ENCODE peak calls at places on chromosomes 4 and X, in seven cellular contexts. One of them, this sample, is unnamed.

GRCh38 chr4:163505374-163505773 is 10.9 kb downstream of the TMA16 start:
- DNase-seq in left lung: no peak
- DNase-seq in cerebellum: no peak
- DNase-seq in T1000: no peak
- DNase-seq in activated gamma-delta T cell treated with anti-CD3 and anti-CD28 coated beads, Interleukin-2, amount 50 U/mL, for 16 hours: no peak
- DNase-seq in hepatocyte: no peak
- DNase-seq in SK-N-SH: no peak
- DNase-seq in this sample: no peak

GRCh38 chrX:13091111-13091765 is 46.8 kb upstream of the FAM9C start:
- DNase-seq in activated gamma-delta T cell treated with anti-CD3 and anti-CD28 coated beads, Interleukin-2, amount 50 U/mL, for 16 hours: no peak
- DNase-seq in hepatocyte: no peak
- DNase-seq in SK-N-SH: no peak
- DNase-seq in cerebellum: no peak
- DNase-seq in left lung: no peak
- DNase-seq in T1000: no peak
- DNase-seq in this sample: no peak

GRCh38 chrX:115413246-115413878 is 123.8 kb downstream of the LUZP4 start:
- DNase-seq in T1000: no peak
- DNase-seq in hepatocyte: no peak
- DNase-seq in cerebellum: no peak
- DNase-seq in left lung: no peak
- DNase-seq in activated gamma-delta T cell treated with anti-CD3 and anti-CD28 coated beads, Interleukin-2, amount 50 U/mL, for 16 hours: no peak
- DNase-seq in SK-N-SH: no peak
- DNase-seq in this sample: no peak

GRCh38 chrX:149513713-149514427 is 8.8 kb upstream of the IDS start:
- DNase-seq in SK-N-SH: no peak
- DNase-seq in activated gamma-delta T cell treated with anti-CD3 and anti-CD28 coated beads, Interleukin-2, amount 50 U/mL, for 16 hours: no peak
- DNase-seq in cerebellum: no peak
- DNase-seq in T1000: no peak
- DNase-seq in left lung: no peak
- DNase-seq in hepatocyte: no peak
- DNase-seq in this sample: no peak

GRCh38 chr4:127203561-127204260 is 429.0 kb upstream of the INTU start:
- DNase-seq in T1000: no peak
- DNase-seq in cerebellum: no peak
- DNase-seq in left lung: no peak
- DNase-seq in hepatocyte: no peak
- DNase-seq in activated gamma-delta T cell treated with anti-CD3 and anti-CD28 coated beads, Interleukin-2, amount 50 U/mL, for 16 hours: no peak
- DNase-seq in SK-N-SH: no peak
- DNase-seq in this sample: no peak

GRCh38 chr4:127870688-127871087 is 10.0 kb upstream of the PLK4 start:
- DNase-seq in T1000: no peak
- DNase-seq in cerebellum: no peak
- DNase-seq in hepatocyte: no peak
- DNase-seq in left lung: peak
- DNase-seq in activated gamma-delta T cell treated with anti-CD3 and anti-CD28 coated beads, Interleukin-2, amount 50 U/mL, for 16 hours: no peak
- DNase-seq in SK-N-SH: no peak
- DNase-seq in this sample: no peak

GRCh38 chr4:145130788-145131398 is 32.8 kb downstream of the ABCE1 start:
- DNase-seq in T1000: no peak
- DNase-seq in SK-N-SH: no peak
- DNase-seq in left lung: no peak
- DNase-seq in cerebellum: no peak
- DNase-seq in activated gamma-delta T cell treated with anti-CD3 and anti-CD28 coated beads, Interleukin-2, amount 50 U/mL, for 16 hours: no peak
- DNase-seq in hepatocyte: no peak
- DNase-seq in this sample: no peak

GRCh38 chrX:2299871-2300270 is 200.9 kb downstream of the DHRSX start:
- DNase-seq in left lung: no peak
- DNase-seq in T1000: no peak
- DNase-seq in cerebellum: no peak
- DNase-seq in hepatocyte: no peak
- DNase-seq in activated gamma-delta T cell treated with anti-CD3 and anti-CD28 coated beads, Interleukin-2, amount 50 U/mL, for 16 hours: no peak
- DNase-seq in SK-N-SH: no peak
- DNase-seq in this sample: no peak

GRCh38 chrX:144275403-144275802 is 391.5 kb downstream of the UBE2NL start:
- DNase-seq in left lung: no peak
- DNase-seq in activated gamma-delta T cell treated with anti-CD3 and anti-CD28 coated beads, Interleukin-2, amount 50 U/mL, for 16 hours: no peak
- DNase-seq in hepatocyte: peak
- DNase-seq in T1000: no peak
- DNase-seq in SK-N-SH: no peak
- DNase-seq in cerebellum: no peak
- DNase-seq in this sample: no peak

GRCh38 chr4:26871611-26872010 is 11.0 kb downstream of the STIM2 start:
- DNase-seq in T1000: no peak
- DNase-seq in hepatocyte: no peak
- DNase-seq in activated gamma-delta T cell treated with anti-CD3 and anti-CD28 coated beads, Interleukin-2, amount 50 U/mL, for 16 hours: no peak
- DNase-seq in SK-N-SH: peak
- DNase-seq in cerebellum: no peak
- DNase-seq in left lung: no peak
- DNase-seq in this sample: no peak

GRCh38 chr4:85932371-85933305 is 427.2 kb downstream of the MAPK10 start:
- DNase-seq in cerebellum: no peak
- DNase-seq in activated gamma-delta T cell treated with anti-CD3 and anti-CD28 coated beads, Interleukin-2, amount 50 U/mL, for 16 hours: no peak
- DNase-seq in SK-N-SH: no peak
- DNase-seq in left lung: no peak
- DNase-seq in T1000: no peak
- DNase-seq in hepatocyte: no peak
- DNase-seq in this sample: no peak

GRCh38 chr4:23036503-23036902 is 343.8 kb downstream of the GBA3 start:
- DNase-seq in T1000: no peak
- DNase-seq in activated gamma-delta T cell treated with anti-CD3 and anti-CD28 coated beads, Interleukin-2, amount 50 U/mL, for 16 hours: no peak
- DNase-seq in left lung: no peak
- DNase-seq in hepatocyte: no peak
- DNase-seq in cerebellum: no peak
- DNase-seq in SK-N-SH: no peak
- DNase-seq in this sample: no peak

GRCh38 chrX:129636175-129636681 is 18.5 kb downstream of the APLN start:
- DNase-seq in left lung: no peak
- DNase-seq in hepatocyte: peak
- DNase-seq in cerebellum: no peak
- DNase-seq in T1000: no peak
- DNase-seq in SK-N-SH: no peak
- DNase-seq in activated gamma-delta T cell treated with anti-CD3 and anti-CD28 coated beads, Interleukin-2, amount 50 U/mL, for 16 hours: no peak
- DNase-seq in this sample: no peak

GRCh38 chr4:123816462-123816861 is 419.9 kb downstream of the SPRY1 start:
- DNase-seq in hepatocyte: no peak
- DNase-seq in T1000: no peak
- DNase-seq in left lung: no peak
- DNase-seq in activated gamma-delta T cell treated with anti-CD3 and anti-CD28 coated beads, Interleukin-2, amount 50 U/mL, for 16 hours: no peak
- DNase-seq in cerebellum: no peak
- DNase-seq in SK-N-SH: no peak
- DNase-seq in this sample: no peak

GRCh38 chr4:86846921-86847320 is 2.3 kb downstream of the SLC10A6 start:
- DNase-seq in cerebellum: no peak
- DNase-seq in SK-N-SH: no peak
- DNase-seq in activated gamma-delta T cell treated with anti-CD3 and anti-CD28 coated beads, Interleukin-2, amount 50 U/mL, for 16 hours: no peak
- DNase-seq in hepatocyte: no peak
- DNase-seq in T1000: no peak
- DNase-seq in left lung: no peak
- DNase-seq in this sample: no peak

GRCh38 chrX:11540532-11541377 is 125.0 kb downstream of the ARHGAP6 start:
- DNase-seq in T1000: no peak
- DNase-seq in cerebellum: no peak
- DNase-seq in left lung: no peak
- DNase-seq in SK-N-SH: no peak
- DNase-seq in hepatocyte: no peak
- DNase-seq in activated gamma-delta T cell treated with anti-CD3 and anti-CD28 coated beads, Interleukin-2, amount 50 U/mL, for 16 hours: no peak
- DNase-seq in this sample: no peak

GRCh38 chr4:64713256-64713840 is 304.1 kb upstream of the TECRL start:
- DNase-seq in T1000: no peak
- DNase-seq in hepatocyte: peak
- DNase-seq in SK-N-SH: peak
- DNase-seq in cerebellum: no peak
- DNase-seq in activated gamma-delta T cell treated with anti-CD3 and anti-CD28 coated beads, Interleukin-2, amount 50 U/mL, for 16 hours: no peak
- DNase-seq in left lung: no peak
- DNase-seq in this sample: no peak

GRCh38 chrX:141945415-141945814 is 41.7 kb downstream of the MAGEC1 start:
- DNase-seq in SK-N-SH: no peak
- DNase-seq in T1000: no peak
- DNase-seq in cerebellum: no peak
- DNase-seq in activated gamma-delta T cell treated with anti-CD3 and anti-CD28 coated beads, Interleukin-2, amount 50 U/mL, for 16 hours: no peak
- DNase-seq in left lung: no peak
- DNase-seq in hepatocyte: no peak
- DNase-seq in this sample: no peak

GRCh38 chrX:12949205-12949926 is 25.5 kb upstream of the TMSB4X start:
- DNase-seq in cerebellum: no peak
- DNase-seq in T1000: no peak
- DNase-seq in SK-N-SH: no peak
- DNase-seq in left lung: no peak
- DNase-seq in activated gamma-delta T cell treated with anti-CD3 and anti-CD28 coated beads, Interleukin-2, amount 50 U/mL, for 16 hours: no peak
- DNase-seq in hepatocyte: no peak
- DNase-seq in this sample: no peak

GRCh38 chr4:117324851-117325491 is 239.6 kb upstream of the TRAM1L1 start:
- DNase-seq in left lung: no peak
- DNase-seq in cerebellum: no peak
- DNase-seq in SK-N-SH: no peak
- DNase-seq in T1000: peak
- DNase-seq in activated gamma-delta T cell treated with anti-CD3 and anti-CD28 coated beads, Interleukin-2, amount 50 U/mL, for 16 hours: no peak
- DNase-seq in hepatocyte: peak
- DNase-seq in this sample: no peak

GRCh38 chr4:140071806-140072205 is 82.2 kb downstream of the MAML3 start:
- DNase-seq in SK-N-SH: no peak
- DNase-seq in T1000: no peak
- DNase-seq in left lung: no peak
- DNase-seq in hepatocyte: no peak
- DNase-seq in cerebellum: no peak
- DNase-seq in activated gamma-delta T cell treated with anti-CD3 and anti-CD28 coated beads, Interleukin-2, amount 50 U/mL, for 16 hours: peak
- DNase-seq in this sample: peak

GRCh38 chr4:105343523-105343931 is 130.3 kb downstream of the PPA2 start:
- DNase-seq in hepatocyte: peak
- DNase-seq in left lung: no peak
- DNase-seq in activated gamma-delta T cell treated with anti-CD3 and anti-CD28 coated beads, Interleukin-2, amount 50 U/mL, for 16 hours: no peak
- DNase-seq in SK-N-SH: peak
- DNase-seq in T1000: no peak
- DNase-seq in cerebellum: no peak
- DNase-seq in this sample: no peak

GRCh38 chrX:104193485-104193884 is 27.2 kb downstream of the FAM199X start:
- DNase-seq in left lung: no peak
- DNase-seq in activated gamma-delta T cell treated with anti-CD3 and anti-CD28 coated beads, Interleukin-2, amount 50 U/mL, for 16 hours: no peak
- DNase-seq in SK-N-SH: no peak
- DNase-seq in hepatocyte: no peak
- DNase-seq in T1000: no peak
- DNase-seq in cerebellum: no peak
- DNase-seq in this sample: no peak

GRCh38 chrX:10173331-10173900 is 16.6 kb downstream of the CLCN4 start:
- DNase-seq in activated gamma-delta T cell treated with anti-CD3 and anti-CD28 coated beads, Interleukin-2, amount 50 U/mL, for 16 hours: no peak
- DNase-seq in hepatocyte: peak
- DNase-seq in T1000: peak
- DNase-seq in left lung: peak
- DNase-seq in cerebellum: peak
- DNase-seq in SK-N-SH: no peak
- DNase-seq in this sample: no peak